ENCODE peak calls at places on chromosome 1, in four cellular contexts. J is tibial nerve, K is IMR-90, M is Peyer's patch. P is an unnamed sample.

GRCh38 chr1:94539496-94539895 is 2.1 kb downstream of the F3 start:
- DNase-seq in M (peak; percentile 54), J (no peak), K (peak; percentile 55), P (no peak)

GRCh38 chr1:24413350-24414163 is at the start of gene STPG1:
- DNase-seq in M (peak; percentile 92), J (peak; percentile 83), K (peak; percentile 77), P (peak; percentile 90)

GRCh38 chr1:27577504-27578188 is 26.3 kb downstream of the AHDC1 start:
- DNase-seq in J (no peak), K (no peak), M (no peak), P (no peak)

GRCh38 chr1:87683557-87683956 is 354.9 kb downstream of the LMO4 start:
- DNase-seq in J (no peak), M (no peak), K (no peak), P (no peak)

GRCh38 chr1:3495776-3496745 is 41.6 kb downstream of the ARHGEF16 start:
- DNase-seq in M (no peak), J (no peak), K (peak; percentile 56), P (no peak)

GRCh38 chr1:110321045-110321444 is 18.1 kb upstream of the RBM15 start:
- DNase-seq in M (no peak), J (no peak), K (no peak), P (no peak)

GRCh38 chr1:210239295-210240155 is 6.9 kb downstream of the SERTAD4 start:
- DNase-seq in J (no peak), K (peak; percentile 85), M (no peak), P (no peak)

GRCh38 chr1:218365600-218365999 is 20.5 kb downstream of the TGFB2 start:
- DNase-seq in J (peak; percentile 38), M (no peak), K (no peak), P (no peak)

GRCh38 chr1:223500560-223501425 is 107.6 kb downstream of the CCDC185 start:
- DNase-seq in J (no peak), K (peak; percentile 95), M (no peak), P (no peak)

GRCh38 chr1:109307363-109308021 is 681 bp upstream of the MYBPHL start:
- DNase-seq in M (peak; percentile 65), J (no peak), K (no peak), P (no peak)

GRCh38 chr1:167130782-167131520 is 37.1 kb downstream of the STYXL2 start:
- DNase-seq in J (no peak), M (no peak), K (no peak), P (no peak)

GRCh38 chr1:66540434-66541032 is 6.6 kb downstream of the SGIP1 start:
- DNase-seq in M (no peak), J (no peak), K (peak; percentile 72), P (no peak)

GRCh38 chr1:205710201-205711062 is 30.1 kb upstream of the SLC45A3 start:
- DNase-seq in M (no peak), J (no peak), K (no peak), P (no peak)

GRCh38 chr1:37752583-37753471 is 12.1 kb downstream of the EPHA10 start:
- DNase-seq in K (no peak), M (no peak), J (no peak), P (peak; percentile 50)

DNA sequence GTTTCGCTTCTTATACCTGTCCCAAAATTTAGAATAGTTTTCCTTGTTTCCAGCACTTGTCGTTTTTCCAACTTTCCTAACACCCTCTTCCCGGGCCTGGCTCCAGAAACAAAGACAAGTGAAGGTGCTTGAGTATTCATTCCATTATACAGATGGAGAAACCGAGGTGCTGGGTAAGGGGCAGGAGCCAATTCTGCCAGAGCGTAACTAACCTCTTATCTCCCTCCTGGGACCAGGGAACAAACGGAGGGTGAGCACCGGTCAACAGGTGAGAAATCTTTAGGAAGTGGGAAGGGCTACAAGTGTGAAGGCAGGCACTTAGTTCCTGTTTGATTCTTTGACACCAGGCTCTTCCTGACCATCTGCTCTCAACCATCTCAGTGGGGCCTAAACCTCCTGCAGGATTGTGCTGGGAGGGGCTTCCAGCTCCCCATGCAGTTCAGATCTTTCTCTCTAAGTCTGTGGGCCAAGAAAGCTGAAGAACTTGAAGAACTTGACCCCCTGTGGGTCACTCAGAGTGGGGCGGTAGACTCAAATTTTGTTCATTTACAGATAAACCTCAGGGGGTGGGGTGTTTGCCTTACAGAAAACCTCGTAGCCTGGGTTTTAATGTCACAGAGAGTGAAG is 8.7 kb downstream of the PLXNA2 start:
- DNase-seq in J (no peak), K (no peak), M (no peak), P (no peak)
- H3K4me1 ChIP-seq in J (peaks cover 20% of the 10 kb centered on the region), K (peaks cover 39% of the 10 kb centered on the region), M (peaks cover 85% of the 10 kb centered on the region), P (peaks cover 47% of the 10 kb centered on the region)

GRCh38 chr1:178301141-178301540 is 195.6 kb downstream of the CLEC20A start:
- DNase-seq in K (no peak), M (no peak), J (no peak), P (no peak)
- H3K27ac ChIP-seq in K (no peak overlapping the region), M (no peak overlapping the region), J (no peak overlapping the region), P (peak overlapping the region; percentile 15)

DNA sequence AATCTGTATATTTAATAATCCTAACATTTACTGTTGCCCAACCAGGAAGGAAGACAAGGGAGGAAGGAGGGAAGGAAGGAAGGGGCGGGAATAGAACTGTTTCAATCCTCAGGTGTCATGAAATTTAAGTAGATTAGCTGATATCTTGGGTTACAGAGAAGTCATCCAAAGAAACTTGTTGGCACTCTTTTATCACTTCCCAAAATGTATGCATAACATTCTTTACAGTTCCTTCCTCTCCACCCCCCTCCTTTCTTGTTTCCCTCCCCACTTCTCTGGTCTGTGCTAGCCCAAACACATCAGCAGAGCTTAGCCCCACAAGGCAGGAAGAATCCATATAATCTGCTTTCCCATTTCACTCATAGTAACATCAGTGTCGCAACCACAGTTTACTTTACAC is 110.9 kb downstream of the ESRRG start:
- DNase-seq in M (no peak), K (no peak), J (no peak), P (no peak)
- H3K4me1 ChIP-seq in M (no peaks in the 10 kb centered on the region), K (no peaks in the 10 kb centered on the region), J (no peaks in the 10 kb centered on the region), P (no peaks in the 10 kb centered on the region)

GRCh38 chr1:17011439-17012307 is at the start of gene ATP13A2:
- DNase-seq in K (peak; percentile 56), J (peak; percentile 54), M (peak; percentile 93), P (peak; percentile 87)

GRCh38 chr1:17009706-17010105 is 2.0 kb downstream of the ATP13A2 start:
- DNase-seq in J (no peak), K (no peak), M (no peak), P (peak; percentile 62)

GRCh38 chr1:17012775-17013501 is 1.2 kb upstream of the ATP13A2 start:
- DNase-seq in K (no peak), J (no peak), M (no peak), P (no peak)

GRCh38 chr1:17008208-17008855 is 3.4 kb downstream of the ATP13A2 start:
- DNase-seq in J (no peak), K (no peak), M (no peak), P (no peak)

DNA sequence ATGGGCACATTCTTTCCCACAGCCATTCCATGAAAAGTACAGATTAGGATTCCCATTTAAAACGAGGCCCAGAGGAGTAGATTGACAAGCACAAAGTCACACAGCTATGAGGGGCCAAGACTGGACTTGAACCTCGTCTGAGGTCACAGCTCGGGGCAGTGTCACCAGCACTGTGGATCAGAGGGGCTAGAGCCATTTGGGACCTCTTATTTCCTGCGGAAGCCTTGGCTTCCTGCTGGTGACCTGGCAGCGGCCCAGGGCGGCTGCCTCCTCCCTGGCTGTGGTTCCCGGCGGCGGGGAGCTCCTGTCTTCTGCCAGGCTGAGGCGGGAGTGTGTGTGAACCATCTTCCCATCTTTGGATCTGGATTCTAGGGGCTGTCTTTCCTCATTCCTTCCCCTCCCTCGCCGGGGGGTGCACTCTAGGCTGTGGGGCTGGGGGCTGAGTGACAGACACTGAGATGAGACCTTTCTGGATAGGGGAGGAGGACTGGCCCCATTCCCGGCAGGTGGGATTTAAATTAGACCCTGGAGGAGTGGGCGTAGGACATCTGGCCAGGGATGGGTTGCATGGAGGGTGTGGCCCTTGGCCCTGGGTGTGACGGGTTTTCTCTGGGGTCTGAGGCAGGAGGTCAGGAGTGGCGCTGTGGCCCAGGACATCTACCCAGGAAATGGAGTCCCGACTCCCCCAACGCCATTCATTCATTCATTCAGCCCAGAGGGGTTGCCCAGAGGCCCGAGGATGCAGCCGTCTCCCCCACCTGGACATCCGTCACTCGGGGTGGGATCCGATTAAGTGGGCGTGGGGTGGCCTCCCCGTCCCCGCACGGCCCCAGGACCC is 908 bp downstream of the ATP13A2 start:
- DNase-seq in K (peak; percentile 13), M (peak; percentile 62), J (peak; percentile 22), P (peak; percentile 62)
- H3K27ac ChIP-seq in K (no peak overlapping the region), M (peak overlapping the region; percentile 32), J (peak overlapping the region; percentile 77), P (no peak overlapping the region)

DNA sequence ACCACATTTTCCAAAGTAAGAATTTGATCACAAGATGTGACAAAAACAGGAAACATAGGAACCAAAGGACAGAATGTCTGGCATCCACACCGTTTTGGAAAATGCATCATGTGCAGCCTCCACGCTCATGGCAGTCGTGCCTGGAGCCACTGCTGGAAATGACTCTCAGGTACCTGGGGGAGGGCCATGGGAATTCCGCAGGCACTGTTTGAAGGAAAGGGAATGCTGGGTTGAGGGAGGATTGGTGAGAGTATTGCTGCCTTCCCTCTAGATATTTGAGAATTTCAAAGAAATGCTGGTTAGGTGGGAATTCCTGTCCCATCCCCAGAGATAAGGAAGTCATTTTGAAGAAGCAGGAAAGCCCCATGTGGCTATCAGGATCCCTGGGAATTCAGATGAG is 10.8 kb downstream of the SLAMF1 start:
- DNase-seq in M (no peak), K (no peak), J (no peak), P (no peak)
- H3K4me1 ChIP-seq in M (no peaks in the 10 kb centered on the region), K (no peaks in the 10 kb centered on the region), J (no peaks in the 10 kb centered on the region), P (no peaks in the 10 kb centered on the region)

GRCh38 chr1:227077783-227078182 is 137.7 kb downstream of the COQ8A start:
- DNase-seq in K (no peak), J (no peak), M (no peak), P (no peak)

GRCh38 chr1:227086636-227087035 is 146.5 kb downstream of the COQ8A start:
- DNase-seq in J (no peak), M (no peak), K (no peak), P (no peak)

GRCh38 chr1:227082999-227083746 is 143.1 kb downstream of the COQ8A start:
- DNase-seq in K (no peak), J (no peak), M (no peak), P (no peak)
- H3K27ac ChIP-seq in K (no peak overlapping the region), J (no peak overlapping the region), M (no peak overlapping the region), P (no peak overlapping the region)